ENCODE peak calls at places on chromosomes 5 and 9, in eight cellular contexts. O is mammary epithelial cell, N is stomach, C is IMR-90, H is spleen, V is neural progenitor cell, B is Peyer's patch, D is H1. P is an unnamed sample.

GRCh38 chr9:98944130-98945074 is 695 bp downstream of the COL15A1 start:
- DNase-seq in H (no peak), D (no peak), C (no peak), V (peak; percentile 49), B (no peak), N (no peak), O (peak; percentile 19), P (no peak)

GRCh38 chr9:33446507-33447403 is 638 bp downstream of the AQP3 start:
- DNase-seq in V (peak; percentile 20), D (no peak), O (peak; percentile 58), C (peak; percentile 72), H (no peak), B (peak; percentile 85), N (peak; percentile 52), P (peak; percentile 74)

GRCh38 chr9:438066-438465 is 223.4 kb downstream of the DOCK8 start:
- DNase-seq in N (no peak), D (no peak), H (no peak), V (no peak), O (no peak), B (no peak), C (peak; percentile 33), P (no peak)

GRCh38 chr5:137575847-137576246 is 76.7 kb upstream of the SPOCK1 start:
- DNase-seq in C (no peak), V (no peak), N (no peak), O (peak; percentile 68), D (no peak), H (no peak), B (no peak), P (no peak)

GRCh38 chr5:53201746-53202145 is 92.2 kb upstream of the MOCS2 start:
- DNase-seq in H (no peak), C (no peak), N (no peak), D (no peak), O (no peak), B (no peak), V (no peak), P (no peak)

GRCh38 chr9:129868571-129869486 is 33.6 kb downstream of the USP20 start:
- DNase-seq in H (peak; percentile 94), N (peak; percentile 51), C (no peak), D (no peak), V (no peak), B (no peak), O (no peak), P (no peak)

GRCh38 chr5:143543358-143544255 is 140.1 kb upstream of the NR3C1 start:
- DNase-seq in O (peak; percentile 40), D (no peak), C (peak; percentile 76), B (no peak), H (no peak), V (no peak), N (no peak), P (no peak)

GRCh38 chr5:173807150-173807784 is 80.9 kb upstream of the CPEB4 start:
- DNase-seq in C (no peak), D (no peak), N (no peak), V (no peak), B (no peak), O (no peak), H (no peak), P (no peak)

GRCh38 chr9:69272212-69272611 is 52.8 kb upstream of the ENTREP1 start:
- DNase-seq in D (no peak), N (no peak), B (no peak), C (no peak), V (no peak), O (no peak), H (no peak), P (no peak)

GRCh38 chr5:95262933-95263660 is 21.8 kb downstream of the MCTP1 start:
- DNase-seq in B (no peak), C (no peak), H (no peak), D (no peak), O (no peak), N (no peak), V (no peak), P (no peak)

GRCh38 chr5:1568201-1568979 is 44.6 kb upstream of the LPCAT1 start:
- DNase-seq in D (no peak), H (no peak), C (peak; percentile 90), B (no peak), N (no peak), O (peak; percentile 48), V (no peak), P (peak; percentile 59)

GRCh38 chr5:1076406-1076805 is 35.5 kb downstream of the SLC12A7 start:
- DNase-seq in O (no peak), C (no peak), H (no peak), V (no peak), B (no peak), D (no peak), N (no peak), P (no peak)

GRCh38 chr9:87613265-87614111 is 112.4 kb upstream of the CTSL start:
- DNase-seq in B (no peak), V (no peak), C (no peak), H (no peak), D (no peak), N (peak; percentile 59), O (peak; percentile 9), P (peak; percentile 79)

GRCh38 chr9:87610200-87611155 is 112.8 kb downstream of the DAPK1 start:
- DNase-seq in C (peak; percentile 39), O (peak; percentile 37), V (no peak), H (no peak), N (no peak), B (no peak), D (no peak), P (no peak)

GRCh38 chr9:87614402-87614801 is 111.5 kb upstream of the CTSL start:
- DNase-seq in V (no peak), O (no peak), N (no peak), H (no peak), D (no peak), C (no peak), B (no peak), P (no peak)

GRCh38 chr9:87615547-87616148 is 110.3 kb upstream of the CTSL start:
- DNase-seq in B (no peak), O (peak; percentile 80), N (peak; percentile 50), D (no peak), C (no peak), H (no peak), V (peak; percentile 62), P (no peak)

GRCh38 chr9:87612536-87612935 is 113.4 kb upstream of the CTSL start:
- DNase-seq in H (no peak), N (no peak), C (no peak), B (no peak), O (no peak), V (no peak), D (no peak), P (no peak)
- H3K27ac ChIP-seq in H (no peak overlapping the region), N (peak overlapping the region; percentile 30), C (no peak overlapping the region), B (no peak overlapping the region), O (no peak overlapping the region), V (no peak overlapping the region), D (no peak overlapping the region), P (no peak overlapping the region)

GRCh38 chr9:109119439-109120203 is at the start of gene TMEM245:
- DNase-seq in V (peak; percentile 98), D (peak; percentile 97), H (peak; percentile 97), N (peak; percentile 96), C (peak; percentile 100), O (peak; percentile 99), B (peak; percentile 94), P (peak; percentile 97)

GRCh38 chr9:109118802-109119438 is 827 bp downstream of the TMEM245 start:
- DNase-seq in D (no peak), C (peak; percentile 15), B (no peak), H (no peak), V (peak; percentile 67), N (no peak), O (no peak), P (peak; percentile 38)

GRCh38 chr9:109120204-109120789 is 550 bp upstream of the TMEM245 start:
- DNase-seq in C (no peak), H (no peak), O (no peak), N (no peak), D (no peak), B (no peak), V (no peak), P (no peak)

GRCh38 chr9:109122726-109123621 is 3.2 kb upstream of the TMEM245 start:
- DNase-seq in D (no peak), H (no peak), O (no peak), B (no peak), N (no peak), C (no peak), V (no peak), P (no peak)

DNA sequence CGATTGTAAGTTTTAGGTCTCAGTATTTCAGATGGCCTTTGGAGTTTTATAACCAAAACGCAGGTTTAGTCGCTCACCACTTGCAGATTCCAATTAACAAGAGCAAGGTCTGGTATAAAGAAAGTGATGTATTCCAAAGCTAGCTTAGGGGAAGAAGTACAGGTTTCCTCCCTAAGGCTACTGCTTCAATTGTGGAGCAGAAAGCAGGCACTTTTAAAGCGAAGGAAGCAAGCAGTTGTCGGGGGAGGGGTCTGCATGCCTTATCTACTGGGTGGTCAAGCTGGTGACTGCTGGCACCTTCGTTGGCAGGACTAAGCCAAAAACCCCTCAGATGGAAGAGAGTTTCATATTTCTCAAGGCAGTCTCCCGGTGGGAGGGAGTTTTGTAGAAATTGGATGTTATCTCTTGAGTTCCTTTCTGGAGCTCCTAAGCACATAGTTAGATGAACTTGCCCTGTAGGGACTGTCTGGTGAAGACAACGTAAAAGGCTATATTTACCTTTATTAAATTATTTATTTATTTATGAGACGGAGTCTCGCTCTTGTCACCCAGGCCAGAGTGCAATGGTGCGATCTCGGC is 1.6 kb upstream of the TMEM245 start:
- DNase-seq in D (no peak), O (no peak), H (no peak), B (no peak), V (peak; percentile 41), N (no peak), C (no peak), P (no peak)
- H3K36me3 ChIP-seq in D (no peaks in the 10 kb centered on the region), O (no peaks in the 10 kb centered on the region), H (no peaks in the 10 kb centered on the region), B (no peaks in the 10 kb centered on the region), V (no peaks in the 10 kb centered on the region), N (no peaks in the 10 kb centered on the region), C (no peaks in the 10 kb centered on the region), P (no peaks in the 10 kb centered on the region)

DNA sequence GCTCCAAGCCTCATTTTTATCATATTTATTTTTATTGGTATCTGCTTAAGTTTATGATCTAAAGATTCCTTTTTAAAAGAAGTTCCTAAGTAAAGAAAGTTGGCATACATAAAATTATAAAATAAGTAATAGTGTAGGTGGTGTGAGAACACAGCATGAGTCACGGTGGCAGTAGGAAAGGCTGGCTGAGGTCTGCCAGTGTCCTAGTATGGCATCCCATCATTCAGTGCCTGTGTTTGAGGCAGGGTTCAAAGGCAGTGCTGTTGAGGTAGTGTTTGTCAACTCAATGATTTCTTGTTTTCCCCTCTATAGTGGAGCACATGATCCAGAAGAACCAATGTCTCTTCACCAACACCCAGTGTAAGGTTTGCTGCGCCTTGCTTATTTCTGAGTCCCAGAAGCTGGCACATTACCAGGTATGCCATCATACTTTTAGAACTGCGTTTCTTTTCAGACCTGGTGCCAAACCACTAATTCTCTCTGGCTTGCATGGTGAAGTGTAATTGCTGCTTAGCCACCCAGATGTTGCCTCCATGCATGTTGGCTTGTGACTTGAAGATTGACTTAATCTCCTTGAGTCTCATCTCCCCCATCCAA is 18.4 kb downstream of the ZNF346 start:
- DNase-seq in D (no peak), B (no peak), V (no peak), N (no peak), O (peak; percentile 61), C (peak; percentile 45), H (no peak), P (no peak)
- TF ChIP-seq CTCF in D (no peak), B (no peak), V (no peak), N (no peak), O (no peak), C (no peak), H (no peak), P (no peak)

DNA sequence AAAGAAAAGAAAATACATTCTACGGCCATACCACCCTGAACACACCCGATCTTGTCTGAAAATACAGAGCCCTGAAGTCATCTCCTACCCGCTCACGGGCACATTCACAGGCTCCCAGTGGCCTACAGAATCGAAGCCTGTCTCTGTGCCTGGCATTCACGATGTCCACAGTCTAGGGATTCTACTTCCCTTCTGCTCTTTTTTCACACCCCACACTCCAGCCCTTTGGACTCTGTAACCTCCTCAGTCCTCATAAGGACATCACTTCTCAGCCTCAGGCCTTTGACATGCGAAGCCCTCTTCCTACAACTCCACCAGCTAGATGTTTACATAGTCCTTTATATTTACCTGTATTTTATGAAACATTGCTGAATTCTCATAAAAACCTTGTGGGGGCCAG is 77.8 kb downstream of the CSNK1A1 start:
- DNase-seq in O (no peak), H (no peak), V (no peak), C (no peak), N (no peak), D (no peak), B (no peak), P (no peak)
- H3K27ac ChIP-seq in O (no peak overlapping the region), H (no peak overlapping the region), V (no peak overlapping the region), C (no peak overlapping the region), N (no peak overlapping the region), D (no peak overlapping the region), B (peak overlapping the region; percentile 90), P (no peak overlapping the region)

P was measured in lung.